ENCODE peak calls at places on chromosomes 16 and 17, in seven cellular contexts. One of them, this sample, is unnamed.

GRCh38 chr16:58393138-58393504 is 850 bp downstream of the GINS3 start:
- DNase-seq in spleen: no peak
- DNase-seq in breast epithelium: no peak
- DNase-seq in sigmoid colon: no peak
- DNase-seq in K562: peak; percentile 16
- DNase-seq in GM23338: no peak
- DNase-seq in prostate gland: no peak
- DNase-seq in this sample: no peak

GRCh38 chr16:57698812-57699405 is 4.3 kb downstream of the DRC7 start:
- DNase-seq in spleen: no peak
- DNase-seq in breast epithelium: no peak
- DNase-seq in sigmoid colon: peak; percentile 62
- DNase-seq in K562: no peak
- DNase-seq in GM23338: no peak
- DNase-seq in prostate gland: no peak
- DNase-seq in this sample: no peak

GRCh38 chr17:28807925-28808641 is 34.5 kb downstream of the FAM222B start:
- DNase-seq in spleen: no peak
- DNase-seq in breast epithelium: no peak
- DNase-seq in sigmoid colon: no peak
- DNase-seq in K562: no peak
- DNase-seq in GM23338: no peak
- DNase-seq in prostate gland: peak; percentile 10
- DNase-seq in this sample: no peak

GRCh38 chr16:87297918-87298631 is 19.1 kb downstream of the C16orf95 start:
- DNase-seq in spleen: peak; percentile 70
- DNase-seq in breast epithelium: no peak
- DNase-seq in sigmoid colon: no peak
- DNase-seq in K562: peak; percentile 61
- DNase-seq in GM23338: peak; percentile 92
- DNase-seq in prostate gland: no peak
- DNase-seq in this sample: no peak

GRCh38 chr16:50313596-50314483 is 47.5 kb downstream of the ADCY7 start:
- DNase-seq in spleen: peak; percentile 84
- DNase-seq in breast epithelium: peak; percentile 30
- DNase-seq in sigmoid colon: peak; percentile 76
- DNase-seq in K562: no peak
- DNase-seq in GM23338: no peak
- DNase-seq in prostate gland: no peak
- DNase-seq in this sample: no peak

GRCh38 chr16:52578007-52578828 is 31.3 kb upstream of the TOX3 start:
- DNase-seq in spleen: no peak
- DNase-seq in breast epithelium: no peak
- DNase-seq in sigmoid colon: no peak
- DNase-seq in K562: no peak
- DNase-seq in GM23338: no peak
- DNase-seq in prostate gland: no peak
- DNase-seq in this sample: no peak

GRCh38 chr16:27646811-27647210 is 96.9 kb downstream of the KATNIP start:
- DNase-seq in spleen: no peak
- DNase-seq in breast epithelium: no peak
- DNase-seq in sigmoid colon: no peak
- DNase-seq in K562: no peak
- DNase-seq in GM23338: no peak
- DNase-seq in prostate gland: no peak
- DNase-seq in this sample: no peak

GRCh38 chr17:66730497-66730923 is 104.4 kb upstream of the CACNG5 start:
- DNase-seq in spleen: no peak
- DNase-seq in breast epithelium: no peak
- DNase-seq in sigmoid colon: no peak
- DNase-seq in K562: no peak
- DNase-seq in GM23338: peak; percentile 87
- DNase-seq in prostate gland: peak; percentile 64
- DNase-seq in this sample: no peak

GRCh38 chr17:79465011-79466006 is 145.5 kb downstream of the RBFOX3 start:
- DNase-seq in spleen: no peak
- DNase-seq in breast epithelium: no peak
- DNase-seq in sigmoid colon: no peak
- DNase-seq in K562: no peak
- DNase-seq in GM23338: no peak
- DNase-seq in prostate gland: no peak
- DNase-seq in this sample: no peak

GRCh38 chr17:69581061-69581955 is 166.8 kb downstream of the MAP2K6 start:
- DNase-seq in spleen: no peak
- DNase-seq in breast epithelium: no peak
- DNase-seq in sigmoid colon: no peak
- DNase-seq in K562: no peak
- DNase-seq in GM23338: peak; percentile 20
- DNase-seq in prostate gland: no peak
- DNase-seq in this sample: no peak

GRCh38 chr17:70059649-70060048 is 15.4 kb upstream of the KCNJ16 start:
- DNase-seq in spleen: no peak
- DNase-seq in breast epithelium: no peak
- DNase-seq in sigmoid colon: no peak
- DNase-seq in K562: no peak
- DNase-seq in GM23338: no peak
- DNase-seq in prostate gland: no peak
- DNase-seq in this sample: no peak

GRCh38 chr17:74244543-74244942 is 29.5 kb upstream of the DNAI2 start:
- DNase-seq in spleen: no peak
- DNase-seq in breast epithelium: no peak
- DNase-seq in sigmoid colon: no peak
- DNase-seq in K562: no peak
- DNase-seq in GM23338: no peak
- DNase-seq in prostate gland: no peak
- DNase-seq in this sample: no peak

GRCh38 chr16:20114356-20114755 is 40.7 kb upstream of the GPR139 start:
- DNase-seq in spleen: no peak
- DNase-seq in breast epithelium: peak; percentile 56
- DNase-seq in sigmoid colon: peak; percentile 76
- DNase-seq in K562: no peak
- DNase-seq in GM23338: no peak
- DNase-seq in prostate gland: peak; percentile 93
- DNase-seq in this sample: peak; percentile 25

GRCh38 chr16:86313631-86314030 is 196.7 kb upstream of the FOXF1 start:
- DNase-seq in spleen: no peak
- DNase-seq in breast epithelium: no peak
- DNase-seq in sigmoid colon: no peak
- DNase-seq in K562: no peak
- DNase-seq in GM23338: no peak
- DNase-seq in prostate gland: no peak
- DNase-seq in this sample: no peak

GRCh38 chr16:56651586-56651985 is at the start of gene MT1B:
- DNase-seq in spleen: no peak
- DNase-seq in breast epithelium: no peak
- DNase-seq in sigmoid colon: no peak
- DNase-seq in K562: no peak
- DNase-seq in GM23338: no peak
- DNase-seq in prostate gland: no peak
- DNase-seq in this sample: no peak

GRCh38 chr16:47459603-47460002 is 1.3 kb downstream of the ITFG1 start:
- DNase-seq in spleen: no peak
- DNase-seq in breast epithelium: no peak
- DNase-seq in sigmoid colon: no peak
- DNase-seq in K562: no peak
- DNase-seq in GM23338: no peak
- DNase-seq in prostate gland: no peak
- DNase-seq in this sample: no peak

GRCh38 chr16:47461598-47462266 is 601 bp downstream of the PHKB start:
- DNase-seq in spleen: no peak
- DNase-seq in breast epithelium: no peak
- DNase-seq in sigmoid colon: no peak
- DNase-seq in K562: peak; percentile 21
- DNase-seq in GM23338: peak; percentile 60
- DNase-seq in prostate gland: peak; percentile 27
- DNase-seq in this sample: peak; percentile 26

GRCh38 chr16:47458331-47458730 is 2.5 kb downstream of the ITFG1 start:
- DNase-seq in spleen: no peak
- DNase-seq in breast epithelium: no peak
- DNase-seq in sigmoid colon: no peak
- DNase-seq in K562: no peak
- DNase-seq in GM23338: no peak
- DNase-seq in prostate gland: no peak
- DNase-seq in this sample: no peak

GRCh38 chr16:47460755-47461597 is at the start of the genes ITFG1 and PHKB:
- DNase-seq in spleen: peak; percentile 99
- DNase-seq in breast epithelium: peak; percentile 84
- DNase-seq in sigmoid colon: peak; percentile 92
- DNase-seq in K562: peak; percentile 90
- DNase-seq in GM23338: peak; percentile 95
- DNase-seq in prostate gland: peak; percentile 86
- DNase-seq in this sample: peak; percentile 93

GRCh38 chr16:47460301-47460754 is 535 bp downstream of the ITFG1 start:
- DNase-seq in spleen: no peak
- DNase-seq in breast epithelium: no peak
- DNase-seq in sigmoid colon: no peak
- DNase-seq in K562: no peak
- DNase-seq in GM23338: peak; percentile 47
- DNase-seq in prostate gland: no peak
- DNase-seq in this sample: no peak
- H3K4me1 ChIP-seq in spleen: peaks cover 54% of the 10 kb centered on the region
- H3K4me1 ChIP-seq in breast epithelium: peaks cover 4% of the 10 kb centered on the region
- H3K4me1 ChIP-seq in sigmoid colon: peaks cover 40% of the 10 kb centered on the region
- H3K4me1 ChIP-seq in K562: peaks cover 19% of the 10 kb centered on the region
- H3K4me1 ChIP-seq in GM23338: peaks cover 22% of the 10 kb centered on the region
- H3K4me1 ChIP-seq in prostate gland: no peaks in the 10 kb centered on the region
- H3K4me1 ChIP-seq in this sample: peaks cover 51% of the 10 kb centered on the region

DNA sequence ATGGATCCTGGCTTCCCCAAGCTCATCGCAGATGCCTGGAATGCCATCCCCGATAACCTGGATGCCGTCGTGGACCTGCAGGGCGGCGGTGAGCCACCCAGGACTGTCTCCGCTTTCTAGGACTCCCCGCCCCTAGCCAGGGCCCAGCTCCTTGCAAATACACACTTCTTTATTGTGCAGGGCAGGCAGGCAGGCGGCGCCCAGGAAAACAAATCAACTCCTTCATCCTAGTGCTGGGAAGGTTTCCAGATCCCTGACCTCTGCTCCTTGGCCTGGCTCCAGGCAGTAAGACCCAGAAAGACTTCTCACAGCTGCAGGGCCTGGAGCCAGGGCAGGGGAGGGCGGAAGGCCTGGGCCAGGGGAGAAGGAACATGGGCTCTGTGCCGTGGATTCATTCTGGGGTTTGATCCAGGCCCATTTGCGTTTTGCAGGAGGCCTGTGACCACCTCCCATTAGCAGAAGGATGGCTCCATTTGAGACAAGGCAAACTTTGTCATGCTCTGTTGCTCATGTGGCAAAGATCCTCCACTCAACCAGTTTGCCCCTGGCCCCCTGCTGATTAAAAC is 6.0 kb upstream of the LPCAT2 start:
- DNase-seq in spleen: no peak
- DNase-seq in breast epithelium: peak; percentile 68
- DNase-seq in sigmoid colon: peak; percentile 95
- DNase-seq in K562: no peak
- DNase-seq in GM23338: peak; percentile 49
- DNase-seq in prostate gland: peak; percentile 50
- DNase-seq in this sample: peak; percentile 93
- TF ChIP-seq POLR2AphosphoS5 in spleen: peak; percentile 75
- TF ChIP-seq POLR2AphosphoS5 in breast epithelium: peak; percentile 62
- TF ChIP-seq POLR2AphosphoS5 in sigmoid colon: peak; percentile 82
- TF ChIP-seq POLR2AphosphoS5 in K562: no peak
- TF ChIP-seq POLR2AphosphoS5 in GM23338: no peak
- TF ChIP-seq POLR2AphosphoS5 in prostate gland: peak; percentile 64
- TF ChIP-seq POLR2AphosphoS5 in this sample: peak; percentile 85

DNA sequence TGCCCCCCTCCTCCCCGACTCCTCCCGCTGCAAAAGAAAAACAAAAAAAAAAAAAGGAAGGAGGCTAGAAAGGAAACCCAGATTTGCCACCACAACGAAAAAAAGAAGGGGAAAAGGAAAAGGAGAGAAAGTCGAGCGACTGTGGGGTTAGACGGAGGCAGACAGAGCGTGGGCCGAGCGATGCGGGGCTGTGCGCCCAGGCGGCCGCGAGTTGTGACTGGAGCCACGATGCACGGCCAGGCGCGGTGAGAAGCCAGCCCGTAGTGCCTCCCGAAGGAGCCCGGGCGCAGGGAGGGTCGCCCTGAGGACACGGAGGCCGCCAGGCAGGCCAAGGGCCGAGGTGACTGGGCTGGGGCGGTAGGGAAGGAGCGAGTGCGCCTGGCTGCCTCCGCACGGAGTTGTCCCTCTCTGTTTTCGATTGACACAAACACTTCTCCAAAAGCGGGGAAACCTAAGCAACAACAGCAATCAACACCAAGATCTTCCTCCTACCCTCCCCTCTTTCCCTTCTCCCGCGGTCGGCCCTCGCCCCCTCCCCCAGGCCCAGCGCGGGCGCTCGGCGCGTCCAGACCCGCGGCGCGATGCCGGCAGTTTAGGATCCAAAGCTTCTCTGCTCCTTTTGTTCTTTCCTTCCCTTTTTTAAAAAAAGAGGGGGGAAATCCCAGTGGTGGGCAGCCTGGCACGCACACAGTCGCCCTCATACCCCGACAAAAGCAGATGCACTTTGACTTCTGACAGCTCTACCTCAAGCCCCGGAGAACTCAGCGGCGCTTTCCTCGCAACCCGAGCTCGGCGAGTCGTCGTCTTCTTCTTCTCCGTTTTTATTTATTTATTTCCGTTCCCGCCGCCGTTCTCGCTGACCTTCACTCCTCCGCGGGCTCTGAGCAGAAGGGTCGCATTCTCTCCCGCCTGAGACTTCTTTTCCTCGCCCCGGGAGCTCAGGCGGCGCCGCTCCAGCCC is at the start of gene LHX1:
- DNase-seq in spleen: no peak
- DNase-seq in breast epithelium: no peak
- DNase-seq in sigmoid colon: no peak
- DNase-seq in K562: no peak
- DNase-seq in GM23338: peak; percentile 76
- DNase-seq in prostate gland: no peak
- DNase-seq in this sample: no peak
- H3K4me1 ChIP-seq in spleen: peaks cover 68% of the 10 kb centered on the region
- H3K4me1 ChIP-seq in breast epithelium: peaks cover 21% of the 10 kb centered on the region
- H3K4me1 ChIP-seq in sigmoid colon: peaks cover 72% of the 10 kb centered on the region
- H3K4me1 ChIP-seq in K562: no peaks in the 10 kb centered on the region
- H3K4me1 ChIP-seq in GM23338: peaks cover 72% of the 10 kb centered on the region
- H3K4me1 ChIP-seq in prostate gland: no peaks in the 10 kb centered on the region
- H3K4me1 ChIP-seq in this sample: peaks cover 69% of the 10 kb centered on the region

GRCh38 chr16:67173323-67173722 is 3.0 kb downstream of the NOL3 start:
- DNase-seq in spleen: no peak
- DNase-seq in breast epithelium: no peak
- DNase-seq in sigmoid colon: no peak
- DNase-seq in K562: no peak
- DNase-seq in GM23338: no peak
- DNase-seq in prostate gland: no peak
- DNase-seq in this sample: no peak

GRCh38 chr16:67174706-67175231 is 4.4 kb downstream of the NOL3 start:
- DNase-seq in spleen: no peak
- DNase-seq in breast epithelium: no peak
- DNase-seq in sigmoid colon: no peak
- DNase-seq in K562: no peak
- DNase-seq in GM23338: no peak
- DNase-seq in prostate gland: no peak
- DNase-seq in this sample: no peak

GRCh38 chr16:67170948-67171649 is 761 bp downstream of the NOL3 start:
- DNase-seq in spleen: no peak
- DNase-seq in breast epithelium: no peak
- DNase-seq in sigmoid colon: no peak
- DNase-seq in K562: peak; percentile 34
- DNase-seq in GM23338: no peak
- DNase-seq in prostate gland: no peak
- DNase-seq in this sample: no peak

GRCh38 chr16:67176662-67177061 is 6.3 kb downstream of the NOL3 start:
- DNase-seq in spleen: no peak
- DNase-seq in breast epithelium: no peak
- DNase-seq in sigmoid colon: no peak
- DNase-seq in K562: no peak
- DNase-seq in GM23338: no peak
- DNase-seq in prostate gland: no peak
- DNase-seq in this sample: no peak

GRCh38 chr16:67173808-67174705 is 3.7 kb downstream of the NOL3 start:
- DNase-seq in spleen: peak; percentile 93
- DNase-seq in breast epithelium: peak; percentile 81
- DNase-seq in sigmoid colon: peak; percentile 96
- DNase-seq in K562: no peak
- DNase-seq in GM23338: peak; percentile 82
- DNase-seq in prostate gland: peak; percentile 88
- DNase-seq in this sample: peak; percentile 93
- TF ChIP-seq POLR2AphosphoS5 in spleen: peak; percentile 72
- TF ChIP-seq POLR2AphosphoS5 in breast epithelium: peak; percentile 51
- TF ChIP-seq POLR2AphosphoS5 in sigmoid colon: peak; percentile 85
- TF ChIP-seq POLR2AphosphoS5 in K562: no peak
- TF ChIP-seq POLR2AphosphoS5 in GM23338: peak; percentile 48
- TF ChIP-seq POLR2AphosphoS5 in prostate gland: peak; percentile 75
- TF ChIP-seq POLR2AphosphoS5 in this sample: peak; percentile 65

This sample was measured in transverse colon.